ENCODE peak calls at places on chromosomes 6 and 20, in four cellular contexts. A is HepG2; E is Jurkat, Clone E6-1; C is Peyer's patch. H is an unnamed sample.

GRCh38 chr6:90044833-90045337 is 150.6 kb downstream of the GJA10 start:
- DNase-seq in A (no peak), E (peak; percentile 67), C (no peak), H (no peak)

GRCh38 chr20:15799871-15800270 is 773.4 kb downstream of the KIF16B start:
- DNase-seq in A (no peak), E (no peak), C (no peak), H (no peak)

GRCh38 chr6:144931172-144932035 is 646.3 kb downstream of the UTRN start:
- DNase-seq in A (peak; percentile 27), E (peak; percentile 8), C (no peak), H (no peak)

GRCh38 chr6:106527979-106528378 is 101.3 kb downstream of the RTN4IP1 start:
- DNase-seq in A (no peak), E (no peak), C (no peak), H (peak; percentile 21)

GRCh38 chr6:31661867-31662723 is 1.5 kb upstream of the C6orf47 start:
- DNase-seq in A (no peak), E (no peak), C (no peak), H (no peak)

GRCh38 chr20:63325021-63325471 is 32.1 kb downstream of the COL20A1 start:
- DNase-seq in A (no peak), E (no peak), C (no peak), H (no peak)

GRCh38 chr6:138250513-138251247 is 32.4 kb upstream of the PBOV1 start:
- DNase-seq in A (no peak), E (no peak), C (no peak), H (peak; percentile 35)

GRCh38 chr6:129717287-129717686 is 7.3 kb upstream of the ARHGAP18 start:
- DNase-seq in A (peak; percentile 99), E (no peak), C (no peak), H (no peak)

GRCh38 chr6:104526383-104526782 is 333.3 kb downstream of the HACE1 start:
- DNase-seq in A (peak; percentile 54), E (no peak), C (no peak), H (no peak)

GRCh38 chr6:168050861-168051586 is 28.0 kb downstream of the FRMD1 start:
- DNase-seq in A (no peak), E (no peak), C (no peak), H (no peak)

GRCh38 chr20:3925113-3925695 is 36.0 kb downstream of the PANK2 start:
- DNase-seq in A (no peak), E (no peak), C (no peak), H (no peak)

GRCh38 chr20:11373391-11373790 is 544.3 kb upstream of the BTBD3 start:
- DNase-seq in A (no peak), E (no peak), C (no peak), H (no peak)

GRCh38 chr6:131982740-131983259 is 31.6 kb upstream of the CCN2 start:
- DNase-seq in A (no peak), E (no peak), C (no peak), H (peak; percentile 71)

GRCh38 chr6:42451595-42452170 is at the start of gene TRERF1:
- DNase-seq in A (no peak), E (peak; percentile 69), C (peak; percentile 72), H (peak; percentile 74)

GRCh38 chr20:24798930-24799705 is 150.0 kb upstream of the CST7 start:
- DNase-seq in A (no peak), E (no peak), C (no peak), H (peak; percentile 6)

GRCh38 chr6:131778134-131778533 is 29.7 kb upstream of the ENPP1 start:
- DNase-seq in A (no peak), E (no peak), C (no peak), H (no peak)

GRCh38 chr6:53673138-53673801 is 7.7 kb upstream of the KLHL31 start:
- DNase-seq in A (peak; percentile 71), E (no peak), C (no peak), H (peak; percentile 49)

DNA sequence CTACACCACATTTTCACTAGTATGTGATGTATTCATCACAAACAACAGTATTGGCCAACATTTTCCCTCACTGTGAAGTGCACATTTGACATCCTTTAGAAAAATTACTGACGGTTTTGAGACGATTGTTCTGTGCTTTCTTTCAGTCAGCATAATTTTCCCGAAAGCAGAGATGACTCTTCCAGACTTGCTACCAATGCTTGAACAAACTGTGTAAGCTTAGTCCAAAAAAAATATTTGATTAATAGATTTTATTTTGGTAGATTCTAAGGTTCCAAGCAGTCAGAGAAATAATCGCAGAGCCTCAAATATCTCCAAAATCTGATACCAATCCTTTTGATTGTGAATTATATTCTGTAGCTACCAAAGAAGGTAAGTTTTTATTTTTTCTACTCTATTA is 151.1 kb upstream of the ESR1 start:
- DNase-seq in A (no peak), E (no peak), C (no peak), H (no peak)
- H3K4me3 ChIP-seq in A (no peak overlapping the region), E (no peak overlapping the region), C (no peak overlapping the region), H (no peak overlapping the region)

GRCh38 chr6:44269921-44270525 is at the start of gene TMEM151B:
- DNase-seq in A (no peak), E (no peak), C (no peak), H (no peak)
- H3K4me3 ChIP-seq in A (peak within 1 kb of the TSS; percentile 62), E (peak within 1 kb of the TSS; percentile 37), C (peak within 1 kb of the TSS; percentile 23), H (no peak within 1 kb of the TSS)

GRCh38 chr6:50712291-50712690 is 1.0 kb upstream of the TFAP2D start:
- DNase-seq in A (no peak), E (no peak), C (no peak), H (no peak)

GRCh38 chr6:50709366-50709734 is 4.0 kb upstream of the TFAP2D start:
- DNase-seq in A (no peak), E (no peak), C (no peak), H (no peak)

GRCh38 chr6:50713977-50714486 is 706 bp downstream of the TFAP2D start:
- DNase-seq in A (no peak), E (no peak), C (no peak), H (no peak)

GRCh38 chr6:50713226-50713625 is at the start of gene TFAP2D:
- DNase-seq in A (no peak), E (no peak), C (no peak), H (no peak)

GRCh38 chr6:50711686-50712085 is 1.6 kb upstream of the TFAP2D start:
- DNase-seq in A (no peak), E (no peak), C (no peak), H (no peak)
- H3K4me3 ChIP-seq in A (no peak overlapping the region), E (no peak overlapping the region), C (no peak overlapping the region), H (no peak overlapping the region)

GRCh38 chr6:7728855-7729590 is 3.1 kb downstream of the BMP6 start:
- DNase-seq in A (no peak), E (no peak), C (no peak), H (no peak)

GRCh38 chr6:7730852-7731251 is 5.0 kb downstream of the BMP6 start:
- DNase-seq in A (peak; percentile 39), E (no peak), C (no peak), H (peak; percentile 79)

GRCh38 chr6:7731289-7731688 is 5.4 kb downstream of the BMP6 start:
- DNase-seq in A (no peak), E (no peak), C (no peak), H (no peak)

GRCh38 chr6:7730003-7730402 is 4.1 kb downstream of the BMP6 start:
- DNase-seq in A (no peak), E (no peak), C (no peak), H (no peak)

DNA sequence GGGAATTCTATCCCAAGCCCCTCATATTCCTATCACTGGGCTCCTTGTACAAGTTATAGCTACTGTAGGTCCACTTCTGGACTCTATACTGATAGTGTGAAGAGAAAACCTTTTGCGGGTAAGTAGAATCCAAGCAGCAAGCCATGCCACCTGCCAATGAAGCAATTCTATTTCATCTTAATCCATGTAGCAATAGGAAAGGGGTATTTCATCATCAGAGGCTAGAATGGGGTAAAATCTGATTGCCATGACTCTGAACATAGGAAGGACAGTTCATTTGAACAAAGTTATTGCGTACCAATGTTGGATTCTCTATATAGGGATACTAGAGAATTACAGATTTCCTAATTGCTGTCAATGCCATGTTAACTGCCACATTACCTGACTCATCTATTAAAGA is 4.5 kb downstream of the BMP6 start:
- DNase-seq in A (no peak), E (no peak), C (no peak), H (no peak)
- H3K4me3 ChIP-seq in A (no peak overlapping the region), E (no peak overlapping the region), C (no peak overlapping the region), H (no peak overlapping the region)

GRCh38 chr20:57400821-57401564 is 9.8 kb downstream of the RBM38 start:
- DNase-seq in A (no peak), E (no peak), C (peak; percentile 87), H (no peak)
- H3K4me3 ChIP-seq in A (no peak overlapping the region), E (no peak overlapping the region), C (no peak overlapping the region), H (no peak overlapping the region)

GRCh38 chr20:49770634-49771033 is 42.0 kb upstream of the SLC9A8 start:
- DNase-seq in A (no peak), E (no peak), C (no peak), H (no peak)

GRCh38 chr20:49779972-49780371 is 32.7 kb upstream of the SLC9A8 start:
- DNase-seq in A (no peak), E (no peak), C (no peak), H (no peak)

DNA sequence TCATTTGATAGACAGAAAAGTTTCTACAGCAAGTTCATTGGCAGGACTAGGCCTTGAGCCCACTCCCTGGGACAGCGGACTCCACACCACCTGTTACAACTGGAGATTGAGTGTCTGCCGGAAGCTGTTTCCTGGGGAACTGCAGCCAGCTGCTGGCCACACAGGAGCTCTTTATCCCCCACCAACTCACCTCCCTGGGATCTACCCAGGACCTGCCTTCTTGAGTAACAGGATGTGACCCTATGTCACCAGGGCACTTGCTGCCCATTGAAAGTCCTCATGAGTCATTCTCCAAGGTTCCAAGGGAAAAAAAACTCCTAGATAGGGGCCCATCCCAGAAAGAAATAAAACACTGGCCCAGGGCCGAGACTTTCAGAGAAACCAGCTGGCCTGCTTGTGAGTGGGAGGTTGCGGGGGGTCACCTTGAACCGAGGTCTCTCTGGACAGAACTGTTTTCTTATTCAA is 37.4 kb upstream of the SLC9A8 start:
- DNase-seq in A (peak; percentile 96), E (no peak), C (no peak), H (peak; percentile 80)
- H3K4me3 ChIP-seq in A (peak overlapping the region; percentile 52), E (no peak overlapping the region), C (no peak overlapping the region), H (no peak overlapping the region)

DNA sequence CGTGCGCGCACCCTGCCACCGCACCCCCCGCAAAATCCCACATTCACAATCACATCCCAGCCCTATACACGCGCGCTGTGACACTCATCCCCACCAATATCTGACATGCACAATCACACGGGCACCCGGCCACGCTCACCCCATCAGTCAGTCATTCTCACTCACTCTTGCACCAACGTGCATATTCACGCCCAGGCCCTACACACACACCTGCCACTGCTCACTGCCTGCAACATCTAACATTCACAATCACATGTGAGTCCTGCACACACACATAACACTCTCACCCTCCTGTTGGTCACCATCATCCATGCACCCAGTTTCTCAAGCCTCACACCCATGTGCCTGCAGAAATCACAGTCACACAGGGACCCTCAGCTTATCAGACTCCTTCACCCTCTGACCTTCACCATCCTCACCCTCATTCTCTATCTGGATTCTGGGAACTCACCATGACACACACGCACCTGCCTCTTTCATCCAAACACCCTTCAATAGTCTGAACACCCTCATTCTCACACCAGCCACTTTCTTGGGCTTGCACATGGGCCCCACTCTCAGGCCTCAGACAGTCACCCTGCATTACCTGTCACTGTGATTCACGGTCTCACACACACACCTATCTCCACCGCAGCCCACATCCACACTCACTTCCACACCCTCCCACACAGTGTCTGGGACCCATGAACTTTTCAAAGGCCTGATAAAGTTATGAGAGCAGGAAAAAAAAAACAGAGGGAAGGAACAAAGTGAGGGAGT is 748 bp upstream of the ATP9A start:
- DNase-seq in A (no peak), E (no peak), C (no peak), H (no peak)
- H3K4me3 ChIP-seq in A (peak overlapping the region; percentile 71), E (no peak overlapping the region), C (no peak overlapping the region), H (no peak overlapping the region)

GRCh38 chr6:150027806-150028565 is 2.7 kb upstream of the RAET1L start:
- DNase-seq in A (no peak), E (no peak), C (no peak), H (no peak)
- H3K4me3 ChIP-seq in A (no peak overlapping the region), E (no peak overlapping the region), C (no peak overlapping the region), H (no peak overlapping the region)

H was measured in MG63.